ENCODE peak calls at places on chromosomes 12 and 14, in nine cellular contexts. V is astrocyte of the cerebellum, H is astrocyte of the spinal cord, N is HCT116, E is mesothelial cell of epicardium, B is WTC11, O is suprapubic skin, Y is progenitor cell of endocrine pancreas, D is OCI-LY7. R is an unnamed sample.

GRCh38 chr12:103520686-103521215 is 25.0 kb upstream of the C12orf42 start:
- DNase-seq in V (no peak), H (no peak), N (no peak), E (no peak), B (no peak), O (no peak), Y (no peak), D (no peak), R (no peak)

GRCh38 chr14:51564986-51565604 is 86.6 kb upstream of the FRMD6 start:
- DNase-seq in V (no peak), H (no peak), N (no peak), E (no peak), B (no peak), O (no peak), Y (no peak), D (no peak), R (no peak)

GRCh38 chr12:95339086-95339788 is 121.6 kb downstream of the VEZT start:
- DNase-seq in V (no peak), H (no peak), N (no peak), E (no peak), B (no peak), O (no peak), Y (no peak), D (no peak), R (no peak)

GRCh38 chr12:59113831-59114273 is 193.5 kb upstream of the LRIG3 start:
- DNase-seq in V (peak), H (peak), N (peak), E (peak), B (peak), O (peak), Y (peak), D (peak), R (peak)

GRCh38 chr14:103808403-103809001 is 38.9 kb downstream of the PPP1R13B start:
- DNase-seq in V (peak), H (peak), N (peak), E (peak), B (peak), O (no peak), Y (peak), D (peak), R (peak)

GRCh38 chr14:28671425-28671824 is 95.2 kb upstream of the FOXG1 start:
- DNase-seq in V (peak), H (peak), N (no peak), E (no peak), B (no peak), O (no peak), Y (no peak), D (no peak), R (no peak)

GRCh38 chr12:12668005-12668404 is 28.0 kb downstream of the GPR19 start:
- DNase-seq in V (no peak), H (no peak), N (no peak), E (no peak), B (no peak), O (no peak), Y (no peak), D (no peak), R (no peak)

GRCh38 chr12:89135976-89136634 is 216.2 kb downstream of the DUSP6 start:
- DNase-seq in V (no peak), H (peak), N (peak), E (no peak), B (no peak), O (no peak), Y (no peak), D (no peak), R (no peak)

GRCh38 chr12:119457251-119457650 is 122.7 kb downstream of the CCDC60 start:
- DNase-seq in V (no peak), H (no peak), N (no peak), E (no peak), B (no peak), O (no peak), Y (no peak), D (no peak), R (no peak)

GRCh38 chr12:32139064-32139421 is 32.4 kb downstream of the BICD1 start:
- DNase-seq in V (no peak), H (peak), N (no peak), E (no peak), B (no peak), O (no peak), Y (no peak), D (peak), R (peak)

GRCh38 chr12:112664569-112664968 is 127.0 kb upstream of the RPH3A start:
- DNase-seq in V (no peak), H (peak), N (no peak), E (peak), B (peak), O (no peak), Y (peak), D (no peak), R (peak)

GRCh38 chr12:120584343-120585149 is 3.3 kb upstream of the POP5 start:
- DNase-seq in V (no peak), H (no peak), N (peak), E (peak), B (peak), O (no peak), Y (peak), D (peak), R (peak)

GRCh38 chr14:35632276-35633071 is 98.5 kb downstream of the INSM2 start:
- DNase-seq in V (no peak), H (no peak), N (no peak), E (no peak), B (no peak), O (no peak), Y (no peak), D (no peak), R (no peak)

GRCh38 chr14:50542941-50543418 is 10.6 kb upstream of the MAP4K5 start:
- DNase-seq in V (no peak), H (peak), N (peak), E (no peak), B (no peak), O (no peak), Y (no peak), D (peak), R (peak)

GRCh38 chr14:90726656-90727055 is 89.6 kb downstream of the TTC7B start:
- DNase-seq in V (peak), H (peak), N (peak), E (no peak), B (peak), O (peak), Y (no peak), D (no peak), R (no peak)

GRCh38 chr12:57058454-57058853 is 8.5 kb upstream of the MYO1A start:
- DNase-seq in V (no peak), H (no peak), N (no peak), E (no peak), B (no peak), O (no peak), Y (no peak), D (no peak), R (no peak)

GRCh38 chr14:88323086-88323519 is at the start of gene KCNK10:
- DNase-seq in V (no peak), H (peak), N (no peak), E (no peak), B (peak), O (no peak), Y (no peak), D (peak), R (no peak)

GRCh38 chr12:107129315-107129930 is 36.1 kb upstream of the CRY1 start:
- DNase-seq in V (no peak), H (no peak), N (no peak), E (no peak), B (no peak), O (no peak), Y (no peak), D (no peak), R (no peak)

GRCh38 chr14:44981198-44981597 is 19.2 kb downstream of the TOGARAM1 start:
- DNase-seq in V (no peak), H (no peak), N (no peak), E (no peak), B (no peak), O (no peak), Y (no peak), D (no peak), R (no peak)

GRCh38 chr12:53063708-53064612 is 14.1 kb downstream of the TNS2 start:
- DNase-seq in V (no peak), H (peak), N (no peak), E (no peak), B (peak), O (peak), Y (no peak), D (no peak), R (no peak)

GRCh38 chr14:74946659-74947281 is 8.6 kb downstream of the PGF start:
- DNase-seq in V (no peak), H (no peak), N (no peak), E (no peak), B (no peak), O (no peak), Y (no peak), D (no peak), R (no peak)
- TF ChIP-seq CTCF in V (no peak), H (no peak), N (no peak), E (no peak), B (no peak), O (no peak), Y (peak), D (no peak), R (no peak)

GRCh38 chr14:72514660-72515025 is 379.3 kb downstream of the DPF3 start:
- DNase-seq in V (no peak), H (no peak), N (no peak), E (no peak), B (no peak), O (no peak), Y (no peak), D (no peak), R (no peak)

GRCh38 chr14:72516936-72517408 is 376.9 kb downstream of the DPF3 start:
- DNase-seq in V (peak), H (peak), N (peak), E (no peak), B (peak), O (no peak), Y (peak), D (peak), R (no peak)

GRCh38 chr14:72517736-72518135 is 376.2 kb downstream of the DPF3 start:
- DNase-seq in V (no peak), H (no peak), N (no peak), E (no peak), B (no peak), O (no peak), Y (no peak), D (no peak), R (no peak)

GRCh38 chr14:72513994-72514659 is 379.8 kb downstream of the DPF3 start:
- DNase-seq in V (peak), H (peak), N (peak), E (no peak), B (no peak), O (no peak), Y (no peak), D (peak), R (no peak)

DNA sequence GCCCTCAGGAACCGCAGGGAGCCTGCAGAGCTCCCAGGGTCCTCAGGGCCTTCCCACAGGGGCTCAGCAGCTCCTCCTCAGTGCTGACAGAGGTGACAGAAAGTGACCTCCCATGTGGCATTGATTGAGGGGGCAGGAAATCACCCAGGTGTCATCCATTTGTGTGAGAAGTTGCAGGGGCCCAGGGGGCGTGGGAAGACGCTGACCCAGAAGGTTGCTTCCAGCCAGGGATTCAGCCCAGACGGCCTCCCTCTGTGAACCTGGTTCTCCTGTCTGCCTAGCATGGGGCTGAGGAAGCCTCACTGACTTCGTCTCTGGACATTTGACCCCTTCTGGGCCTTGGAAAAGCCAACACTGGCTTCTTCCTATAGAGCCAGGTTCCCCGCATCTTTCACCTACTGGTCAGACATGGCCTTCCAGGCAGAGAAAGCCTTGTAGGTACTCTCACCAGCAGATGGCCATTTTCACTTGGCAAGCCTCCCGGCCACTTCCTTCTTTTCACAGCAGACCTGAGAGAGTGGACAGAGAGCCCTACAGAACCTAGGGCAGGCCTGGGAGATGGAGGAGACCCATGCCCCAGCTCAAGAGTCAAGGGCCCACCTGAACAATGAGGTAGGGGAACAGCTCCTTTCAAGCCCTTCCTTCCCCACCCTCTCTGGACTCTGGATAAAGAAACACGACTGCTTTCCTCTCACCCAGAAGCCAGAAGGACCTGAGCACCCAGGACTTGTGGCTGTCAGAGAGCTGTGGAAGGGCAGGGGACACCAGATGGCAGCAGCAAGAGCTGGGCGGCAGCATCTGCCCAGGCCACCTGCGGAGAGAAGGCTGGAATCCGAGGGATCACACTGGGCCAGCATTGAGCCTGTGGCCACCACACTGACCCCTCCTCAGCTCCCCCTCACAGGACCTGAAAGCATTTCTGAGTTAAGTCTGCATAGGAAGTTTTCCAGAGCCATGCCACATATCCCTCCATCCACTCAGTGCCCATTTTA is 377.8 kb downstream of the DPF3 start:
- DNase-seq in V (peak), H (peak), N (no peak), E (no peak), B (no peak), O (no peak), Y (no peak), D (no peak), R (no peak)
- TF ChIP-seq CTCF in V (peak), H (peak), N (no peak), E (no peak), B (no peak), O (no peak), Y (no peak), D (no peak), R (no peak)

DNA sequence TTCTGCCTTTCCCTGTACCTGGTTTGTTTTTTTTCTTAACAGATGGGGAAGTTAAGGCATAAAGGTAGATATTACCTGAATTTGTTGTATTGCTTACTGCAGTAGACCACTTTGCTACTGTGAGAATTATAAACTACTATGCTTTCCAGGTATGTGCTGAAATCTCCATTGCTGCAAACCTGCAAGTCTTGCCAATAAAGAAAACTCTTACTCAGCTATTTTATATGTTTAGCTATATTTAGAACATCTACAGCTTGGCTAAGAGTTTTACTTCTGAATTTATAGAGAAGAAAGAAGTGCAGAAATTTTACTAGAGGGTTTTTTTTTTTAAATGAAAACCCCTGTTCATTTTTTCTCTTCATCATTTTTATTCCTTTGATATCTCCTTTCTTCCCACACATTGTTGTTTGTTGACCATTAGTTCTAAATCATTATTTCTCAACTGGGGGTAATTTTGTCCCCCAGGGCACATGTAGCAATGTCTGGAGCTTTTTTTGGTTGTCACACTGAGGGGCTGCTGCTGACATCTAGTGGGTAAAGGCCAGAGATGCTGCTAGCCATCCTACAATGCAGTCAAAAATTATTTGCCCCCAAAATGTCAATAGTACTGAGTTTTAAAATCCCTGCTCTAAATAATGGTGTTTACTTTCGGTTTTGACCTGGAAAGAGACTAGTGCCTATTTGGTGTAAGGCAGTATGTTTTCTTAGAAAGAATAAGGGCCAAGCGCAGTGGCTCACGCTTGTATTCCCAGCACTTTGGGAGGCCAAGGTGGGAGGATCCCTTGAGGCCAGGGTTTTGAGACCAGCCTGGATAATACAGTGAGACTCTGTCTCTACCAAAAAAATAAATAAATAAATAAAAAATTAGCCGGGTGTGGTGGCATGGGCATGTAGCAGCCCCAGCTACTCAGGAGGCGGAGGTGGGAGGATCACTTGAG is 48.6 kb downstream of the PCNX1 start:
- DNase-seq in V (no peak), H (peak), N (no peak), E (no peak), B (no peak), O (no peak), Y (no peak), D (peak), R (peak)
- TF ChIP-seq CTCF in V (peak), H (peak), N (peak), E (no peak), B (no peak), O (peak), Y (peak), D (peak), R (peak)

GRCh38 chr12:65949986-65950385 is 125.7 kb downstream of the HMGA2 start:
- DNase-seq in V (no peak), H (no peak), N (no peak), E (no peak), B (no peak), O (no peak), Y (no peak), D (no peak), R (no peak)

GRCh38 chr12:65951697-65952096 is 127.4 kb downstream of the HMGA2 start:
- DNase-seq in V (no peak), H (no peak), N (no peak), E (no peak), B (no peak), O (no peak), Y (no peak), D (no peak), R (no peak)

GRCh38 chr12:65955418-65955817 is 131.1 kb downstream of the HMGA2 start:
- DNase-seq in V (no peak), H (no peak), N (no peak), E (no peak), B (no peak), O (no peak), Y (no peak), D (no peak), R (no peak)

GRCh38 chr12:65953621-65954020 is 129.3 kb downstream of the HMGA2 start:
- DNase-seq in V (no peak), H (no peak), N (no peak), E (no peak), B (no peak), O (no peak), Y (no peak), D (no peak), R (no peak)

GRCh38 chr12:65952737-65953209 is 128.5 kb downstream of the HMGA2 start:
- DNase-seq in V (no peak), H (peak), N (no peak), E (no peak), B (no peak), O (no peak), Y (no peak), D (no peak), R (no peak)
- TF ChIP-seq CTCF in V (no peak), H (no peak), N (no peak), E (no peak), B (no peak), O (no peak), Y (no peak), D (no peak), R (no peak)

GRCh38 chr14:53055003-53055402 is 98.1 kb downstream of the DDHD1 start:
- DNase-seq in V (peak), H (peak), N (peak), E (no peak), B (no peak), O (no peak), Y (no peak), D (peak), R (peak)
- TF ChIP-seq CTCF in V (peak), H (peak), N (peak), E (peak), B (peak), O (peak), Y (peak), D (peak), R (peak)

DNA sequence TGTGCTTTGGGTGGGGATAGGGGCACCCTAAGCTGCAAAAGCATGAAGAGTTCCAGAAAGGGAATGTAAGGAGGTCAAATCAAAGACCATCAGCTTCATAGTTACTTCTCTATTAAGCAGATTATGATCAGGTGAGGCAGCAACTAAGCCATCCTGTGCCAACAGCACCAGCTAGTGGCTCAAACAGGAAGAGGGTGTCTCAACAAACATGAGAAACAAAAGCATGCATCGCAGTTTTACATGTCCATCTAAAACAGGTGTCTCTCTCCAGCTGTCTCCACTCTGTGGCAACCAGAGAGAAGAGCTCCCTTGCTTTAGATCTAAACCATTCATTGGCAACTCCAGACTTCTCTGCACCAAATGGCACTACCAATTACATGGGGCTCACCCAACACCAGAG is 52.9 kb downstream of the ACTN1 start:
- DNase-seq in V (no peak), H (no peak), N (no peak), E (no peak), B (no peak), O (no peak), Y (no peak), D (peak), R (no peak)
- TF ChIP-seq CTCF in V (peak), H (peak), N (peak), E (no peak), B (no peak), O (no peak), Y (peak), D (peak), R (no peak)

DNA sequence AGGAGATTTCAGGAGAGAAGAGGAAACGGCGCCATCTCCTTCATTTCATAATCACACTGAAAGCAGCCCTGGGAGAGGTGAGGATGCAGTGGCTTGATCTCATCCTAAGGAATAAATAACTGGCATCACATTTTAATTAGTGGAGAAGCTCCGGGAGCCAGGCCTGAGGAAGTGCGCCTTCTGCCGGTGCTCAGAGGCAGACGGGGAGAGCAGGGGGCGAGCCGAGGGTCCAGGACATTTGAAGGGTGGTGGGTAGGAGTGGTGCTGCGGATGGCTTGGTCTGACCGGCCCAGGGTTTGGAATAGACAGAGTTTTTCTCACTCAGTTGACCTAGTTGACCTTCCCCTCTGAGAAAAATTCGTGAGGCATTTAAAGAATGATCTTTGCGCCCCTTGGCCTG is 265.0 kb downstream of the CACNA1C start:
- DNase-seq in V (no peak), H (no peak), N (no peak), E (no peak), B (no peak), O (no peak), Y (no peak), D (no peak), R (no peak)
- TF ChIP-seq CTCF in V (no peak), H (no peak), N (no peak), E (no peak), B (no peak), O (no peak), Y (no peak), D (no peak), R (no peak)

GRCh38 chr14:96307434-96307833 is 51.4 kb downstream of the BDKRB1 start:
- DNase-seq in V (no peak), H (no peak), N (no peak), E (no peak), B (no peak), O (no peak), Y (no peak), D (no peak), R (no peak)
- TF ChIP-seq CTCF in V (peak), H (peak), N (no peak), E (no peak), B (no peak), O (no peak), Y (no peak), D (peak), R (no peak)

R was measured in GM20000.